ENCODE peak calls at places on chromosome 21, in ten cellular contexts. A, U, W, L, G, K, M, Y, H and F are unnamed samples.

GRCh38 chr21:35783686-35784085 is 276.6 kb downstream of the SETD4 start:
- DNase-seq in U (no peak), G (no peak), H (no peak), A (no peak), M (no peak), L (peak; percentile 66), Y (no peak), W (no peak), K (no peak), F (no peak)

GRCh38 chr21:29376556-29376955 is 77.8 kb downstream of the BACH1 start:
- DNase-seq in L (peak; percentile 27), W (peak; percentile 62), K (peak; percentile 57), M (peak; percentile 42), U (no peak), G (no peak), Y (peak; percentile 30), A (peak; percentile 42), H (peak; percentile 26), F (peak; percentile 42)

GRCh38 chr21:25283720-25284119 is 323.6 kb downstream of the MRPL39 start:
- DNase-seq in K (peak; percentile 53), M (peak; percentile 52), A (no peak), L (peak; percentile 57), G (no peak), Y (peak; percentile 6), H (peak; percentile 10), W (peak; percentile 78), U (no peak), F (peak; percentile 59)

GRCh38 chr21:45276620-45277019 is 11.1 kb downstream of the POFUT2 start:
- DNase-seq in H (no peak), U (no peak), A (no peak), M (no peak), K (no peak), L (no peak), Y (no peak), W (no peak), G (no peak), F (no peak)

GRCh38 chr21:29849735-29850176 is 90.0 kb downstream of the GRIK1 start:
- DNase-seq in K (peak; percentile 42), A (peak; percentile 27), U (peak; percentile 70), Y (peak; percentile 60), M (peak; percentile 74), W (peak; percentile 67), L (peak; percentile 72), G (peak; percentile 22), H (peak; percentile 1), F (peak; percentile 72)

GRCh38 chr21:39867198-39867650 is at the start of gene PCP4:
- DNase-seq in U (peak; percentile 70), H (no peak), L (peak; percentile 60), Y (peak; percentile 27), G (peak; percentile 48), W (peak; percentile 62), A (peak; percentile 38), K (peak; percentile 17), M (peak; percentile 78), F (peak; percentile 1)

GRCh38 chr21:46017695-46018094 is 36.1 kb downstream of the COL6A1 start:
- DNase-seq in U (no peak), K (no peak), L (no peak), A (no peak), G (no peak), W (no peak), H (no peak), M (no peak), Y (no peak), F (no peak)

GRCh38 chr21:38384675-38385074 is 113.6 kb downstream of the ERG start:
- DNase-seq in G (no peak), Y (peak; percentile 85), L (no peak), U (no peak), W (no peak), A (no peak), M (no peak), K (no peak), H (no peak), F (no peak)

GRCh38 chr21:14757533-14758327 is 211.6 kb upstream of the SAMSN1 start:
- DNase-seq in A (no peak), K (no peak), U (no peak), M (no peak), H (no peak), W (no peak), G (no peak), L (no peak), Y (no peak), F (no peak)

GRCh38 chr21:34345892-34346291 is 17.9 kb upstream of the KCNE2 start:
- DNase-seq in L (no peak), G (no peak), W (no peak), U (no peak), K (no peak), H (no peak), A (no peak), M (no peak), Y (no peak), F (no peak)

GRCh38 chr21:44734026-44734745 is 22.8 kb upstream of the TSPEAR start:
- DNase-seq in W (no peak), K (peak; percentile 7), U (no peak), H (no peak), Y (no peak), A (no peak), M (no peak), L (no peak), G (no peak), F (no peak)

GRCh38 chr21:42678118-42678430 is 24.7 kb downstream of the PDE9A start:
- DNase-seq in U (peak; percentile 86), G (no peak), Y (no peak), H (no peak), W (no peak), K (no peak), A (no peak), M (no peak), L (no peak), F (no peak)

GRCh38 chr21:37546949-37547614 is 180.5 kb downstream of the DYRK1A start:
- DNase-seq in Y (no peak), M (no peak), H (no peak), K (no peak), A (no peak), G (no peak), U (peak; percentile 51), W (no peak), L (no peak), F (no peak)

GRCh38 chr21:41933259-41934079 is 20.3 kb downstream of the C2CD2 start:
- DNase-seq in Y (no peak), U (no peak), M (no peak), H (no peak), L (no peak), A (no peak), K (peak; percentile 72), W (peak; percentile 32), G (no peak), F (no peak)

GRCh38 chr21:31255036-31255435 is 89.0 kb downstream of the TIAM1 start:
- DNase-seq in A (no peak), Y (no peak), H (no peak), G (no peak), L (no peak), K (no peak), U (no peak), W (no peak), M (no peak), F (no peak)

GRCh38 chr21:36415375-36415774 is 30.2 kb downstream of the CHAF1B start:
- DNase-seq in L (no peak), K (no peak), Y (no peak), W (no peak), U (peak; percentile 66), A (no peak), H (no peak), M (no peak), G (no peak), F (no peak)

GRCh38 chr21:31185663-31186062 is 147.4 kb upstream of the KRTAP19-8 start:
- DNase-seq in L (no peak), M (no peak), G (no peak), A (no peak), W (peak; percentile 13), U (peak; percentile 36), Y (no peak), K (no peak), H (no peak), F (no peak)

GRCh38 chr21:43957629-43958362 is 54.3 kb upstream of the TRAPPC10 start:
- DNase-seq in W (no peak), K (no peak), G (no peak), U (no peak), A (no peak), Y (no peak), M (no peak), L (no peak), H (no peak), F (no peak)

GRCh38 chr21:43318841-43319781 is 107.8 kb downstream of the SIK1 start:
- DNase-seq in Y (no peak), M (no peak), K (peak; percentile 87), H (no peak), W (peak; percentile 83), L (peak; percentile 64), A (no peak), U (peak; percentile 49), G (no peak), F (peak; percentile 60)

GRCh38 chr21:46226920-46227599 is 1.5 kb downstream of the LSS start:
- DNase-seq in A (no peak), Y (no peak), M (peak; percentile 62), H (no peak), L (no peak), G (no peak), W (peak; percentile 8), U (no peak), K (peak; percentile 29), F (no peak)

GRCh38 chr21:44706026-44706705 is 5.2 kb downstream of the TSPEAR start:
- DNase-seq in H (no peak), K (no peak), G (no peak), M (no peak), A (no peak), Y (no peak), W (no peak), L (no peak), U (no peak), F (no peak)

GRCh38 chr21:43362306-43362927 is 64.5 kb downstream of the SIK1 start:
- DNase-seq in U (peak; percentile 57), K (peak; percentile 92), W (no peak), Y (no peak), L (no peak), H (peak; percentile 89), G (peak; percentile 7), M (no peak), A (peak; percentile 83), F (peak; percentile 60)

GRCh38 chr21:44767834-44768831 is 33.5 kb downstream of the UBE2G2 start:
- DNase-seq in M (peak; percentile 55), L (no peak), W (no peak), G (no peak), U (no peak), A (no peak), K (no peak), H (no peak), Y (no peak), F (no peak)

GRCh38 chr21:31731112-31731801 is 661 bp downstream of the SCAF4 start:
- DNase-seq in W (peak; percentile 7), Y (peak; percentile 4), G (no peak), A (peak; percentile 57), U (peak; percentile 82), H (peak; percentile 58), L (peak; percentile 55), M (peak; percentile 64), K (peak; percentile 30), F (peak; percentile 52)

GRCh38 chr21:15050588-15051377 is 14.0 kb downstream of the NRIP1 start:
- DNase-seq in A (no peak), Y (no peak), M (no peak), L (peak; percentile 66), W (no peak), H (no peak), K (no peak), U (peak; percentile 47), G (no peak), F (no peak)

GRCh38 chr21:32102426-32102825 is 176.4 kb downstream of the MIS18A start:
- DNase-seq in W (no peak), H (no peak), A (no peak), L (no peak), Y (no peak), U (no peak), K (peak; percentile 53), G (no peak), M (no peak), F (no peak)

GRCh38 chr21:33684923-33685560 is 42.7 kb downstream of the ITSN1 start:
- DNase-seq in G (no peak), U (no peak), L (no peak), H (no peak), K (no peak), A (no peak), M (no peak), W (no peak), Y (no peak), F (no peak)

GRCh38 chr21:44426663-44427191 is 28.6 kb upstream of the LRRC3 start:
- DNase-seq in G (no peak), W (no peak), H (no peak), U (no peak), A (no peak), Y (no peak), L (no peak), K (no peak), M (no peak), F (no peak)